ENCODE peak calls at places on chromosomes 1 and 21, in five cellular contexts. One of them, this sample, is unnamed.

GRCh38 chr21:32392299-32392879 is 423 bp downstream of the URB1 start:
- DNase-seq in HT1080: peak
- DNase-seq in H4: no peak
- DNase-seq in HS-27A: no peak
- DNase-seq in ovary: no peak
- DNase-seq in this sample: no peak

GRCh38 chr21:43364851-43365424 is 62.0 kb downstream of the SIK1 start:
- DNase-seq in HT1080: no peak
- DNase-seq in H4: no peak
- DNase-seq in HS-27A: no peak
- DNase-seq in ovary: no peak
- DNase-seq in this sample: no peak

GRCh38 chr1:169724168-169724567 is 9.7 kb downstream of the SELE start:
- DNase-seq in HT1080: no peak
- DNase-seq in H4: no peak
- DNase-seq in HS-27A: no peak
- DNase-seq in ovary: no peak
- DNase-seq in this sample: no peak

GRCh38 chr1:232435746-232436145 is 194.2 kb downstream of the SIPA1L2 start:
- DNase-seq in HT1080: no peak
- DNase-seq in H4: no peak
- DNase-seq in HS-27A: no peak
- DNase-seq in ovary: peak
- DNase-seq in this sample: peak

GRCh38 chr1:71521655-71522264 is 440.9 kb upstream of the ZRANB2 start:
- DNase-seq in HT1080: peak
- DNase-seq in H4: peak
- DNase-seq in HS-27A: no peak
- DNase-seq in ovary: peak
- DNase-seq in this sample: no peak

GRCh38 chr1:246081856-246082668 is 425.0 kb downstream of the SMYD3 start:
- DNase-seq in HT1080: no peak
- DNase-seq in H4: no peak
- DNase-seq in HS-27A: no peak
- DNase-seq in ovary: no peak
- DNase-seq in this sample: no peak

GRCh38 chr1:241408170-241408569 is 51.2 kb upstream of the RGS7 start:
- DNase-seq in HT1080: peak
- DNase-seq in H4: no peak
- DNase-seq in HS-27A: no peak
- DNase-seq in ovary: no peak
- DNase-seq in this sample: no peak

GRCh38 chr1:45953934-45954333 is 150.5 kb downstream of the MAST2 start:
- DNase-seq in HT1080: no peak
- DNase-seq in H4: peak
- DNase-seq in HS-27A: no peak
- DNase-seq in ovary: no peak
- DNase-seq in this sample: peak

GRCh38 chr1:32180186-32181060 is 948 bp downstream of the TXLNA start:
- DNase-seq in HT1080: peak
- DNase-seq in H4: no peak
- DNase-seq in HS-27A: no peak
- DNase-seq in ovary: peak
- DNase-seq in this sample: no peak

GRCh38 chr1:145887631-145888030 is 2.0 kb upstream of the ANKRD35 start:
- DNase-seq in HT1080: no peak
- DNase-seq in H4: no peak
- DNase-seq in HS-27A: no peak
- DNase-seq in ovary: no peak
- DNase-seq in this sample: no peak

This sample was measured in SJSA1.